ENCODE peak calls at places on chromosomes 3 and 15, in four cellular contexts. B is heart right ventricle, M is RWPE1, Y is esophagus squamous epithelium. R is an unnamed sample.

GRCh38 chr3:195209083-195209835 is 61.7 kb downstream of the XXYLT1 start:
- DNase-seq in Y (no peak), B (no peak), M (no peak), R (no peak)

GRCh38 chr3:58236527-58237237 is 910 bp upstream of the ABHD6 start:
- DNase-seq in M (no peak), B (no peak), Y (no peak), R (no peak)

GRCh38 chr3:126847061-126847460 is 135.9 kb upstream of the PLXNA1 start:
- DNase-seq in M (no peak), B (no peak), Y (no peak), R (no peak)

GRCh38 chr15:75042730-75043508 is 19.5 kb downstream of the PPCDC start:
- DNase-seq in B (peak; percentile 83), Y (peak; percentile 70), M (no peak), R (no peak)

GRCh38 chr3:153260681-153261080 is 98.7 kb downstream of the RAP2B start:
- DNase-seq in B (no peak), M (no peak), Y (no peak), R (no peak)

GRCh38 chr3:66297260-66297863 is 76.6 kb downstream of the SLC25A26 start:
- DNase-seq in M (no peak), Y (no peak), B (no peak), R (no peak)

GRCh38 chr15:54208786-54209185 is 230.5 kb downstream of the UNC13C start:
- DNase-seq in Y (no peak), B (no peak), M (no peak), R (no peak)

GRCh38 chr3:52046186-52046913 is 10.0 kb downstream of the DUSP7 start:
- DNase-seq in Y (no peak), M (peak; percentile 87), B (peak; percentile 29), R (peak; percentile 99)

GRCh38 chr3:161409858-161410257 is 38.5 kb upstream of the SPTSSB start:
- DNase-seq in B (no peak), M (peak; percentile 16), Y (no peak), R (no peak)

GRCh38 chr15:92715753-92716152 is 60.2 kb upstream of the FAM174B start:
- DNase-seq in Y (no peak), M (no peak), B (no peak), R (no peak)

GRCh38 chr3:170128259-170128976 is 53.1 kb downstream of the PHC3 start:
- DNase-seq in M (no peak), Y (no peak), B (no peak), R (no peak)

GRCh38 chr15:69170597-69170996 is 10.2 kb downstream of the GLCE start:
- DNase-seq in Y (no peak), M (no peak), B (no peak), R (no peak)

GRCh38 chr15:101250331-101250730 is 1.5 kb downstream of the CHSY1 start:
- DNase-seq in B (no peak), M (peak; percentile 77), Y (no peak), R (peak; percentile 55)

GRCh38 chr3:8741581-8742355 is 8.2 kb downstream of the CAV3 start:
- DNase-seq in Y (no peak), B (peak; percentile 58), M (peak; percentile 84), R (peak; percentile 69)

GRCh38 chr15:81887913-81888312 is 157.9 kb downstream of the MEX3B start:
- DNase-seq in B (no peak), Y (no peak), M (peak; percentile 64), R (peak; percentile 74)

GRCh38 chr3:112407888-112408702 is 75.1 kb downstream of the CD200 start:
- DNase-seq in M (no peak), B (no peak), Y (no peak), R (no peak)

GRCh38 chr15:65020419-65020818 is 9.0 kb downstream of the MTFMT start:
- DNase-seq in M (no peak), Y (no peak), B (no peak), R (no peak)

GRCh38 chr3:31469385-31469784 is 63.3 kb upstream of the STT3B start:
- DNase-seq in B (no peak), Y (no peak), M (no peak), R (no peak)

GRCh38 chr3:45104715-45105711 is 41.2 kb downstream of the CDCP1 start:
- DNase-seq in Y (no peak), B (no peak), M (no peak), R (peak; percentile 62)

GRCh38 chr15:70430029-70430428 is 332.3 kb upstream of the TLE3 start:
- DNase-seq in Y (no peak), B (no peak), M (peak; percentile 85), R (peak; percentile 12)

GRCh38 chr3:129410971-129411370 is 17.5 kb downstream of the EFCAB12 start:
- DNase-seq in B (no peak), Y (no peak), M (no peak), R (no peak)

GRCh38 chr3:95351158-95351557 is 1288.3 kb downstream of the NSUN3 start:
- DNase-seq in B (no peak), Y (no peak), M (no peak), R (no peak)

GRCh38 chr15:56537881-56538280 is 72.9 kb upstream of the MNS1 start:
- DNase-seq in Y (no peak), B (no peak), M (no peak), R (no peak)

GRCh38 chr3:45972534-45973402 is 22.9 kb downstream of the FYCO1 start:
- DNase-seq in B (no peak), M (peak; percentile 73), Y (no peak), R (peak; percentile 91)

GRCh38 chr3:188242426-188243123 is 88.6 kb downstream of the LPP start:
- DNase-seq in B (no peak), Y (no peak), M (no peak), R (no peak)

GRCh38 chr3:37996785-37997301 is 6.3 kb downstream of the VILL start:
- DNase-seq in Y (no peak), M (peak; percentile 62), B (peak; percentile 70), R (peak; percentile 71)

GRCh38 chr15:25241241-25241801 is 197.5 kb downstream of the UBE3A start:
- DNase-seq in B (no peak), M (no peak), Y (no peak), R (no peak)

GRCh38 chr3:49906004-49906860 is 2.6 kb upstream of the MST1R start:
- DNase-seq in B (peak; percentile 54), M (peak; percentile 67), Y (no peak), R (peak; percentile 19)

GRCh38 chr3:126529585-126530170 is 5.7 kb downstream of the CHST13 start:
- DNase-seq in M (no peak), B (no peak), Y (no peak), R (no peak)

GRCh38 chr15:35630985-35631384 is 85.0 kb upstream of the DPH6 start:
- DNase-seq in Y (no peak), M (no peak), B (no peak), R (no peak)

GRCh38 chr3:69425249-69425648 is 39.4 kb upstream of the FRMD4B start:
- DNase-seq in B (peak; percentile 36), M (no peak), Y (no peak), R (peak; percentile 27)

GRCh38 chr3:77652624-77653023 is 612.7 kb downstream of the ROBO2 start:
- DNase-seq in Y (no peak), B (no peak), M (no peak), R (no peak)

GRCh38 chr3:148951599-148952361 is 39.6 kb upstream of the GYG1 start:
- DNase-seq in Y (no peak), B (no peak), M (no peak), R (no peak)
- TF ChIP-seq CTCF in Y (no peak), B (no peak), M (no peak), R (no peak)

GRCh38 chr15:98842973-98843285 is 164.7 kb downstream of the PGPEP1L start:
- DNase-seq in M (no peak), Y (no peak), B (no peak), R (no peak)

GRCh38 chr15:98845138-98845884 is 162.3 kb downstream of the PGPEP1L start:
- DNase-seq in B (peak; percentile 13), M (no peak), Y (no peak), R (no peak)

GRCh38 chr15:98842192-98842972 is 165.2 kb downstream of the PGPEP1L start:
- DNase-seq in Y (no peak), M (no peak), B (no peak), R (no peak)

GRCh38 chr15:98843844-98844243 is 163.7 kb downstream of the PGPEP1L start:
- DNase-seq in M (no peak), Y (no peak), B (no peak), R (no peak)

DNA sequence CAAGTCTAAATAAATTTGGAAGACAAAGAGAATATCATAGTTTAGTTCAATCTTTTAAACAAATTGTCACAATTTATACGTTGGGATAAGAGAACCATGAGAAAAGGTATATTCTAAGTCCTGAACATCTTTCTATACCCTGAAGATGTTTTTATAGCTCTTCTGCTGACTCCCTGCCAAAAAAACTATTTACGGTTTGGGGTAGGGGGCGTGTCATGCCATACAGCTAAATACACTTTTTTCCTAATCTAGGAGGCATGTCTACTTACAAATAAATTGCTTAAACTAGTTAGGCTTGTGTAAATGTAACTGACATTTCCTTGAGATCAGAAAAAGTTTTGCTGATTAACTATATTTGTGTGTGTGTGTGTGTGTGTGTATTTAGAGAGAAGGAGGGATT is 163.3 kb downstream of the PGPEP1L start:
- DNase-seq in M (no peak), Y (no peak), B (no peak), R (no peak)
- TF ChIP-seq CTCF in M (no peak), Y (no peak), B (no peak), R (no peak)

GRCh38 chr3:42230860-42231259 is 35.1 kb downstream of the CCK start:
- DNase-seq in B (no peak), Y (no peak), M (no peak), R (no peak)

GRCh38 chr3:42229266-42229941 is 36.6 kb downstream of the CCK start:
- DNase-seq in M (no peak), Y (no peak), B (no peak), R (no peak)

GRCh38 chr3:42226470-42227425 is 39.2 kb downstream of the CCK start:
- DNase-seq in B (no peak), M (peak; percentile 20), Y (no peak), R (no peak)

GRCh38 chr3:42229942-42230688 is 35.9 kb downstream of the CCK start:
- DNase-seq in M (peak; percentile 49), Y (no peak), B (no peak), R (peak; percentile 65)

DNA sequence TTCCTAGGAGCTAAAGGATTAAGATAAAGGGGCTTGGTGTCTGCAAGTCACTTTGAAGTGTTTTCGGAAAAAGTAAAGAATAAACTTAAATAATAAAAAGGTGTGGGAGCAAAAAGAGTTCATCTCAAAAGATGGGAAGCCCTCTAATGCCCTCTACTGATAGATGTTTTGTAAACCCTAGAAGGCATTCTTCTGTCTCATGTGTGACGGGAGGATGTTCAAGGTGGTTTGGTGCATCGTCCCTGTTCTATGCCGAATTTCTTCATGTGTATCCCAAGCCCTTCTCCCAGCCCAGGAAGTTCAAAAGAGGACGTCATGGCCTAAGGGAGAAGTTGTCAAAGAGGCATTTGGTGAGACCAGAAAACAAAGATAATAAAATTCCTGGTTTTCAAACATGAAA is 37.2 kb downstream of the CCK start:
- DNase-seq in B (no peak), M (peak; percentile 14), Y (no peak), R (peak; percentile 37)
- TF ChIP-seq CTCF in B (no peak), M (no peak), Y (no peak), R (peak; percentile 64)

DNA sequence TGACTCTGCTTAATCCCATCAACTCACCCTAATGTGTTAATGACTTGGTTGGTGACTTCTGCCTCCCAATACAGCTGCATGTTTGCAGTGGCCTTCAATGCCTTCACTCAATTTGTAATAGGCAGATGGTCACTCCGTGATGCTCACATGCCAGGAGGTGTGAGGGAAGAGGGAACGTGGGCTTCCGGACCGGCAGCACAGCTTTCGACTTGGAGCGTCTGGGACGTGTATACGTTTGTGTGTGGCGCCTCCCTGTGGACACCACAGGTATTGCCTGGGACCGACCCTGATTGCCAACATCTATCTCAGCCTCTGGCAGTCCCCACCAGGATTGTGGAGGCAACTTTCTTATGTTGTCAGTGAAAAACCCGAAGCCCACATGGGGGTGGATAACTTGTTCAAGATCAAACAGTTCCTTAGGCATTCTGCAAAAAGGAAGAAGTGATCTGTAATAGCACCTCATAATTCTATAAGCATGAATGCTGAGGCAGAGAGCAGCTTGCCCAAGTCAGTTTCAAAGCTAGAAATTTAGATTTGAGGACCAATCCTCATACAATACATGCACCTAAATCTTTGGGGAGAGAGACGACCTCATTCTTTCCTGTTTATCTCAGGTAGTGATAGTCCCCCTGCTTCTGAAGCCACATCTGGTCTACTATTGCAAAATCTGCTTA is 16.9 kb downstream of the MRPL46 start:
- DNase-seq in M (peak; percentile 72), Y (no peak), B (peak; percentile 48), R (peak; percentile 62)
- TF ChIP-seq CTCF in M (peak; percentile 80), Y (peak; percentile 52), B (peak; percentile 73), R (peak; percentile 99)